ENCODE peak calls at places on chromosome X, in eight cellular contexts. X, V, N, A, K, Q, I and M are unnamed samples.

GRCh38 chrX:46575991-46576392 is 2.4 kb downstream of the CHST7 start:
- DNase-seq in A (no peak), K (peak; percentile 36), X (peak; percentile 48), I (no peak), Q (peak; percentile 32), V (no peak), N (no peak), M (no peak)

GRCh38 chrX:28347526-28347925 is 239.7 kb upstream of the IL1RAPL1 start:
- DNase-seq in Q (no peak), A (no peak), V (no peak), N (no peak), X (no peak), K (no peak), I (no peak), M (no peak)

GRCh38 chrX:38817004-38817703 is 15.9 kb downstream of the MID1IP1 start:
- DNase-seq in N (peak; percentile 55), K (peak; percentile 53), Q (no peak), I (no peak), V (no peak), A (no peak), X (no peak), M (no peak)

GRCh38 chrX:63466690-63467089 is 115.6 kb upstream of the SPIN4 start:
- DNase-seq in K (no peak), N (no peak), I (no peak), A (no peak), V (no peak), X (no peak), Q (no peak), M (no peak)

GRCh38 chrX:153766871-153767673 is 3.0 kb downstream of the PLXNB3 start:
- DNase-seq in N (no peak), X (no peak), V (no peak), Q (no peak), K (no peak), I (no peak), A (no peak), M (no peak)

GRCh38 chrX:103517246-103517645 is 2.0 kb downstream of the RAB40A start:
- DNase-seq in V (no peak), I (no peak), K (no peak), N (no peak), A (no peak), X (no peak), Q (peak; percentile 70), M (no peak)

GRCh38 chrX:254630-255215 is 26.5 kb upstream of the PLCXD1 start:
- DNase-seq in A (no peak), I (no peak), Q (no peak), V (no peak), N (no peak), X (no peak), K (no peak), M (no peak)

GRCh38 chrX:136906921-136907510 is 26.5 kb upstream of the RBMX start:
- DNase-seq in X (no peak), K (no peak), N (no peak), V (no peak), A (no peak), I (no peak), Q (no peak), M (no peak)

GRCh38 chrX:55011294-55011693 is 11.1 kb downstream of the APEX2 start:
- DNase-seq in V (no peak), X (no peak), K (no peak), N (no peak), I (no peak), A (no peak), Q (no peak), M (no peak)

GRCh38 chrX:41923925-41924693 is 755 bp upstream of the CASK start:
- DNase-seq in V (no peak), K (no peak), A (peak; percentile 38), N (peak; percentile 33), Q (peak; percentile 44), X (no peak), I (no peak), M (peak; percentile 1)

GRCh38 chrX:104136241-104137019 is 20.4 kb downstream of the SLC25A53 start:
- DNase-seq in Q (peak; percentile 65), A (peak; percentile 62), K (peak; percentile 15), N (peak; percentile 50), I (no peak), V (no peak), X (peak; percentile 70), M (peak; percentile 32)

GRCh38 chrX:110003167-110004156 is 548 bp downstream of the TMEM164 start:
- DNase-seq in N (peak; percentile 29), V (no peak), K (peak; percentile 18), A (no peak), I (no peak), Q (no peak), X (no peak), M (no peak)

GRCh38 chrX:123648028-123648810 is 84.6 kb downstream of the THOC2 start:
- DNase-seq in A (peak; percentile 1), N (peak; percentile 19), I (no peak), Q (no peak), K (no peak), V (no peak), X (peak; percentile 81), M (no peak)

GRCh38 chrX:102899940-102900916 is 36.8 kb upstream of the RAB40AL start:
- DNase-seq in V (no peak), X (peak; percentile 39), A (peak; percentile 69), Q (peak; percentile 64), K (peak; percentile 19), N (peak; percentile 63), I (peak; percentile 46), M (peak; percentile 28)

GRCh38 chrX:40165861-40166260 is 68.1 kb upstream of the BCOR start:
- DNase-seq in K (no peak), X (no peak), A (no peak), V (no peak), N (no peak), Q (no peak), I (no peak), M (no peak)
- H3K27me3 ChIP-seq in K (no peaks in the 10 kb centered on the region), X (no peaks in the 10 kb centered on the region), A (no peaks in the 10 kb centered on the region), V (no peaks in the 10 kb centered on the region), N (no peaks in the 10 kb centered on the region), Q (peaks cover 31% of the 10 kb centered on the region), I (no peaks in the 10 kb centered on the region), M (peaks cover 20% of the 10 kb centered on the region)

GRCh38 chrX:107758231-107758766 is 17.3 kb downstream of the TSC22D3 start:
- DNase-seq in V (no peak), N (no peak), I (no peak), X (no peak), A (no peak), K (no peak), Q (no peak), M (no peak)

GRCh38 chrX:107753186-107753585 is 22.4 kb downstream of the TSC22D3 start:
- DNase-seq in I (no peak), V (no peak), Q (no peak), A (no peak), N (no peak), K (no peak), X (no peak), M (no peak)

GRCh38 chrX:107752037-107752436 is 23.6 kb downstream of the TSC22D3 start:
- DNase-seq in N (no peak), V (no peak), I (no peak), A (no peak), K (no peak), X (no peak), Q (no peak), M (no peak)

GRCh38 chrX:107752714-107753113 is 22.9 kb downstream of the TSC22D3 start:
- DNase-seq in K (no peak), I (no peak), X (no peak), V (no peak), A (no peak), N (no peak), Q (no peak), M (no peak)

GRCh38 chrX:107755721-107756120 is 19.9 kb downstream of the TSC22D3 start:
- DNase-seq in K (no peak), Q (no peak), I (no peak), V (no peak), X (no peak), N (no peak), A (no peak), M (no peak)
- H3K27me3 ChIP-seq in K (no peaks in the 10 kb centered on the region), Q (peaks cover 3% of the 10 kb centered on the region), I (no peaks in the 10 kb centered on the region), V (no peaks in the 10 kb centered on the region), X (no peaks in the 10 kb centered on the region), N (no peaks in the 10 kb centered on the region), A (no peaks in the 10 kb centered on the region), M (peaks cover 11% of the 10 kb centered on the region)

GRCh38 chrX:12227412-12228041 is 89.3 kb downstream of the FRMPD4 start:
- DNase-seq in A (no peak), K (no peak), I (no peak), X (no peak), N (no peak), Q (no peak), V (no peak), M (no peak)

GRCh38 chrX:12225073-12225472 is 86.8 kb downstream of the FRMPD4 start:
- DNase-seq in N (no peak), Q (no peak), A (no peak), V (no peak), K (no peak), X (no peak), I (no peak), M (no peak)

GRCh38 chrX:12228862-12229261 is 90.6 kb downstream of the FRMPD4 start:
- DNase-seq in A (no peak), K (no peak), Q (no peak), I (no peak), X (no peak), N (no peak), V (no peak), M (no peak)

GRCh38 chrX:12223650-12224049 is 85.4 kb downstream of the FRMPD4 start:
- DNase-seq in V (no peak), N (peak; percentile 25), Q (peak; percentile 87), X (no peak), A (no peak), I (no peak), K (no peak), M (no peak)
- H3K27me3 ChIP-seq in V (no peaks in the 10 kb centered on the region), N (no peaks in the 10 kb centered on the region), Q (no peaks in the 10 kb centered on the region), X (no peaks in the 10 kb centered on the region), A (no peaks in the 10 kb centered on the region), I (no peaks in the 10 kb centered on the region), K (no peaks in the 10 kb centered on the region), M (no peaks in the 10 kb centered on the region)

GRCh38 chrX:130120746-130121504 is 10.6 kb upstream of the ELF4 start:
- DNase-seq in Q (peak; percentile 82), N (peak; percentile 85), A (peak; percentile 72), K (peak; percentile 69), V (no peak), I (peak; percentile 64), X (peak; percentile 33), M (no peak)

GRCh38 chrX:130118941-130119640 is 8.8 kb upstream of the ELF4 start:
- DNase-seq in N (no peak), I (no peak), X (no peak), Q (peak; percentile 21), K (no peak), A (no peak), V (no peak), M (no peak)

GRCh38 chrX:130118396-130118795 is 8.1 kb upstream of the ELF4 start:
- DNase-seq in V (no peak), N (peak; percentile 78), K (no peak), A (no peak), X (no peak), I (no peak), Q (peak; percentile 60), M (no peak)

GRCh38 chrX:130121505-130121800 is 11.2 kb upstream of the ELF4 start:
- DNase-seq in V (no peak), Q (no peak), I (no peak), A (no peak), X (no peak), K (no peak), N (no peak), M (no peak)

DNA sequence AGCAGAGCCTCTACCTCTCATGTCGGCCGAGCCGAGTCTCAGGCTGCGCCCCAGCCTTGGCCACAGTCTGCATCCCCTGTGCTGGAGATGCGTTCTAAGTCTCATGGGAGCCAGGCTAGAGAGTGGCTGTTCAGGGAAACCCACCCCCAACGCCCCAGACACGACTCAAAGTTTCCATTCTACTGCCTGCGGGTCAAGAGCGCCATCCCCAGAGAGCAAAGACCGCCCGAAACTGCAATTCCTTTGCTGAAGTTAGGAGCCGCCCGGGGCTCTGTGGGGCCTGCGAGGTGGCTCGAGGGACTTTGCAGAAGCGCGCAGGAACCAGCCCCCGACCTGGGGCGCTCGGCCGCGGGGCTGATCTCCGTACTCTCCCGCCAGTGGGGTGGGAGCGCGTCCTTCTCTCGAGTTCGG is 10.0 kb upstream of the ELF4 start:
- DNase-seq in X (no peak), N (no peak), I (no peak), V (no peak), A (no peak), Q (no peak), K (no peak), M (no peak)
- H3K27me3 ChIP-seq in X (no peaks in the 10 kb centered on the region), N (no peaks in the 10 kb centered on the region), I (no peaks in the 10 kb centered on the region), V (no peaks in the 10 kb centered on the region), A (no peaks in the 10 kb centered on the region), Q (no peaks in the 10 kb centered on the region), K (no peaks in the 10 kb centered on the region), M (no peaks in the 10 kb centered on the region)